ENCODE peak calls at places on chromosomes 1 and 21, in ten cellular contexts. D is CD4-positive, alpha-beta T cell; P is ELF-1; C is left ventricle myocardium inferior; G is SW480; X is activated naive CD8-positive, alpha-beta T cell treated with anti-CD3 and anti-CD28 coated beads for 36 hours; E is activated CD4-positive, alpha-beta memory T cell treated with anti-CD3 and anti-CD28 coated beads for 36 hours; Y is PC-3; A is activated CD8-positive, alpha-beta T cell treated with anti-CD3 and anti-CD28 coated beads, Interleukin-2, amount 10 ng/mL, durations not matched to agents 7 days and 5 days; S is amniotic epithelial cell. T is an unnamed sample.

GRCh38 chr1:233613252-233614172 is at the start of gene KCNK1:
- DNase-seq in D (no peak), P (peak), C (peak), G (peak), X (no peak), E (peak), Y (peak), A (no peak), S (peak), T (no peak)

GRCh38 chr1:91526496-91526895 is 25.8 kb downstream of the CDC7 start:
- DNase-seq in D (no peak), P (no peak), C (no peak), G (no peak), X (no peak), E (no peak), Y (no peak), A (no peak), S (peak), T (no peak)

GRCh38 chr1:109307363-109308021 is 681 bp upstream of the MYBPHL start:
- DNase-seq in D (no peak), P (no peak), C (peak), G (no peak), X (no peak), E (no peak), Y (no peak), A (no peak), S (no peak), T (no peak)

GRCh38 chr1:210098376-210098775 is 134.2 kb upstream of the SERTAD4 start:
- DNase-seq in D (no peak), P (no peak), C (no peak), G (no peak), X (no peak), E (no peak), Y (no peak), A (no peak), S (no peak), T (no peak)

GRCh38 chr21:34004013-34004938 is 69.1 kb upstream of the MRPS6 start:
- DNase-seq in D (no peak), P (no peak), C (no peak), G (no peak), X (no peak), E (no peak), Y (no peak), A (no peak), S (no peak), T (no peak)

GRCh38 chr21:28818663-28819278 is 173.9 kb downstream of the LTN1 start:
- DNase-seq in D (no peak), P (no peak), C (no peak), G (no peak), X (no peak), E (no peak), Y (no peak), A (no peak), S (peak), T (no peak)

GRCh38 chr1:61581241-61581640 is 143.7 kb downstream of the TM2D1 start:
- DNase-seq in D (no peak), P (no peak), C (no peak), G (no peak), X (no peak), E (no peak), Y (no peak), A (no peak), S (no peak), T (no peak)

GRCh38 chr21:43585924-43586411 is 73.3 kb downstream of the HSF2BP start:
- DNase-seq in D (no peak), P (peak), C (no peak), G (peak), X (no peak), E (no peak), Y (peak), A (no peak), S (peak), T (no peak)

GRCh38 chr1:20472860-20473711 is 12.9 kb downstream of the CAMK2N1 start:
- DNase-seq in D (no peak), P (peak), C (peak), G (no peak), X (peak), E (peak), Y (no peak), A (no peak), S (peak), T (no peak)

T was measured in Jurkat, Clone E6-1.